ENCODE peak calls at places on chromosome 11, in nine cellular contexts. Y is astrocyte; X is adrenal gland; Z is brain microvascular endothelial cell; Q is CD4-positive, CD25-positive, alpha-beta regulatory T cell; S is MM.1S; H is CD8-positive, alpha-beta memory T cell; O is fibroblast of lung; R is foreskin keratinocyte. W is an unnamed sample.

GRCh38 chr11:44955019-44955738 is 4.5 kb upstream of the TP53I11 start:
- DNase-seq in Y (peak; percentile 83), X (peak; percentile 82), Z (peak; percentile 67), Q (no peak), S (no peak), H (no peak), O (peak; percentile 89), R (no peak), W (peak; percentile 16)

GRCh38 chr11:67466962-67467771 is 1.9 kb downstream of the TMEM134 start:
- DNase-seq in Y (no peak), X (no peak), Z (no peak), Q (no peak), S (no peak), H (no peak), O (no peak), R (no peak), W (no peak)

GRCh38 chr11:36409152-36409713 is 100.8 kb downstream of the TRAF6 start:
- DNase-seq in Y (peak; percentile 81), X (no peak), Z (peak; percentile 45), Q (no peak), S (no peak), H (no peak), O (peak; percentile 85), R (no peak), W (peak; percentile 63)

GRCh38 chr11:93986716-93987115 is 34.4 kb upstream of the HEPHL1 start:
- DNase-seq in Y (peak; percentile 48), X (no peak), Z (no peak), Q (no peak), S (no peak), H (no peak), O (peak; percentile 50), R (no peak), W (no peak)

GRCh38 chr11:47004595-47005033 is 68.1 kb downstream of the CSTPP1 start:
- DNase-seq in Y (peak; percentile 97), X (peak; percentile 90), Z (peak; percentile 96), Q (no peak), S (peak; percentile 21), H (no peak), O (peak; percentile 98), R (peak; percentile 37), W (no peak)

GRCh38 chr11:77202941-77203900 is 75.2 kb downstream of the MYO7A start:
- DNase-seq in Y (no peak), X (peak; percentile 11), Z (no peak), Q (no peak), S (peak; percentile 2), H (peak; percentile 34), O (no peak), R (no peak), W (no peak)

GRCh38 chr11:84384637-84385227 is 1098.6 kb upstream of the CCDC90B start:
- DNase-seq in Y (peak; percentile 22), X (peak; percentile 38), Z (peak; percentile 69), Q (no peak), S (peak; percentile 45), H (no peak), O (peak; percentile 30), R (peak; percentile 10), W (peak; percentile 6)

GRCh38 chr11:122141757-122142156 is 25.7 kb upstream of the BLID start:
- DNase-seq in Y (no peak), X (no peak), Z (no peak), Q (no peak), S (no peak), H (no peak), O (no peak), R (no peak), W (no peak)

GRCh38 chr11:131300304-131300703 is 70.1 kb upstream of the NTM start:
- DNase-seq in Y (peak; percentile 26), X (no peak), Z (peak; percentile 22), Q (no peak), S (no peak), H (no peak), O (peak; percentile 33), R (no peak), W (no peak)

GRCh38 chr11:69443138-69443967 is 38.1 kb upstream of the LINC01488 start:
- DNase-seq in Y (peak; percentile 89), X (peak; percentile 91), Z (peak; percentile 90), Q (peak; percentile 33), S (peak; percentile 88), H (peak; percentile 64), O (peak; percentile 95), R (peak; percentile 46), W (peak; percentile 57)

GRCh38 chr11:113546757-113547507 is 71.7 kb upstream of the DRD2 start:
- DNase-seq in Y (peak; percentile 96), X (no peak), Z (peak; percentile 59), Q (no peak), S (no peak), H (no peak), O (peak; percentile 97), R (no peak), W (no peak)

GRCh38 chr11:96197221-96197620 is 145.8 kb downstream of the MAML2 start:
- DNase-seq in Y (peak; percentile 39), X (no peak), Z (no peak), Q (no peak), S (no peak), H (no peak), O (peak; percentile 54), R (no peak), W (no peak)
- H3K27ac ChIP-seq in Y (no peak overlapping the region), X (no peak overlapping the region), Z (no peak overlapping the region), Q (no peak overlapping the region), S (no peak overlapping the region), H (no peak overlapping the region), O (no peak overlapping the region), R (no peak overlapping the region), W (no peak overlapping the region)

GRCh38 chr11:126140932-126141291 is 70.5 kb downstream of the RPUSD4 start:
- DNase-seq in Y (peak; percentile 77), X (peak; percentile 42), Z (no peak), Q (no peak), S (no peak), H (no peak), O (peak; percentile 80), R (no peak), W (no peak)

GRCh38 chr11:126139541-126140091 is 71.8 kb downstream of the RPUSD4 start:
- DNase-seq in Y (peak; percentile 68), X (no peak), Z (no peak), Q (no peak), S (no peak), H (no peak), O (peak; percentile 74), R (no peak), W (no peak)

GRCh38 chr11:126140106-126140931 is 71.1 kb downstream of the RPUSD4 start:
- DNase-seq in Y (no peak), X (no peak), Z (no peak), Q (no peak), S (no peak), H (no peak), O (no peak), R (no peak), W (no peak)

GRCh38 chr11:126137146-126137545 is 74.3 kb downstream of the RPUSD4 start:
- DNase-seq in Y (no peak), X (no peak), Z (no peak), Q (no peak), S (no peak), H (no peak), O (no peak), R (no peak), W (no peak)

DNA sequence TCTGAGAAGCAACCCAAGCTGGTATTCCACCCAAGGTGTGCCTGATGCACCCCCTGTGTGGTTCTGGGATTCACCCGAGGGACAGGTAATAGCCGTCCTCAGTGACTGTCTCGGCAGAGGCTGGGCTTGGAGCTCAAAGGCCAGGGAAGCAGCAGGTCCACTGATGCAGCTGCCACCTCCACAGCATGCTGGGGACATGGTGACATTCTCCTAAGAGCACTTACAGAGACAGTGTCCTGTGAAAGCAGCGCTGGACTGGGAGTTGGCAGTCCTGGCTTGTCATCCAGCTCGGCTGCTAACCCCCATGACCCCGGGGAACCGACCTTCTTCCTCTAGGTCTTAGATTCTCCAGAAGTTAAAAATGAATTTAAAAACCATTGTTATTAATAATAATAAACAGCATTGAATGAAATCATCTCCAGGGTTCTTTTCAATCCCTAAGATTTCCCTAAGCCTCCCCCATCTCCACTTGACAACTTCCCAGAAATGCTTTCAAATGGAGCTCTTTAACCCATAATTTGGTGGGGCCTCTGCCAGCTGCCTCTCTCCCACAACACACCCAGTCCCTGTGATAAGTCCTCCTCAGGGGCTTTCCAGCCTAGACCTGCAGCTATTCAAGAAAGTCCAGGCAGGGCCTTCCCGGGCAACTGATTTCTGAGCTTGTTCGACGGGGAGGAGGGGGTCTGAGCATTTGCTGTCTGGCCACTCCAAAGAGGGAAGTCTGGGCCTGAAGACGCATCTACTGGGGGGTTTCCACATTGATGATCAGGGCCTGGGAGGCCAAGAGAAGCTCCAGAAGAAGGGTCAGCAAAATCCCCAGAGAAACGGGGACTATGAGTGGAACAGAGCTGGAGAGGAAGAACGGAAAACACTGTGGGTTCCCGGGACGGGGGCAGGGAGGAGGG is 72.6 kb downstream of the RPUSD4 start:
- DNase-seq in Y (no peak), X (no peak), Z (no peak), Q (no peak), S (no peak), H (no peak), O (no peak), R (no peak), W (no peak)
- H3K27ac ChIP-seq in Y (no peak overlapping the region), X (peak overlapping the region; percentile 58), Z (no peak overlapping the region), Q (no peak overlapping the region), S (no peak overlapping the region), H (no peak overlapping the region), O (no peak overlapping the region), R (no peak overlapping the region), W (no peak overlapping the region)

GRCh38 chr11:1917523-1918435 is 1.7 kb upstream of the TNNT3 start:
- DNase-seq in Y (no peak), X (peak; percentile 67), Z (no peak), Q (no peak), S (no peak), H (no peak), O (no peak), R (no peak), W (peak; percentile 11)

GRCh38 chr11:1916132-1916985 is 3.1 kb upstream of the TNNT3 start:
- DNase-seq in Y (no peak), X (peak; percentile 58), Z (no peak), Q (no peak), S (no peak), H (no peak), O (no peak), R (no peak), W (no peak)

GRCh38 chr11:1915795-1916131 is 3.7 kb upstream of the TNNT3 start:
- DNase-seq in Y (no peak), X (no peak), Z (no peak), Q (no peak), S (no peak), H (no peak), O (no peak), R (no peak), W (no peak)

GRCh38 chr11:1918436-1919315 is 827 bp upstream of the TNNT3 start:
- DNase-seq in Y (no peak), X (no peak), Z (no peak), Q (no peak), S (no peak), H (no peak), O (no peak), R (no peak), W (no peak)

GRCh38 chr11:1916986-1917522 is 2.4 kb upstream of the TNNT3 start:
- DNase-seq in Y (no peak), X (no peak), Z (no peak), Q (no peak), S (no peak), H (no peak), O (no peak), R (no peak), W (no peak)
- H3K27ac ChIP-seq in Y (no peak overlapping the region), X (peak overlapping the region; percentile 71), Z (no peak overlapping the region), Q (no peak overlapping the region), S (no peak overlapping the region), H (no peak overlapping the region), O (no peak overlapping the region), R (no peak overlapping the region), W (no peak overlapping the region)

GRCh38 chr11:128735935-128736610 is 42.2 kb downstream of the FLI1 start:
- DNase-seq in Y (no peak), X (no peak), Z (no peak), Q (no peak), S (peak; percentile 69), H (no peak), O (no peak), R (no peak), W (no peak)
- H3K27ac ChIP-seq in Y (no peak overlapping the region), X (no peak overlapping the region), Z (no peak overlapping the region), Q (peak overlapping the region; percentile 50), S (peak overlapping the region; percentile 99), H (no peak overlapping the region), O (no peak overlapping the region), R (no peak overlapping the region), W (peak overlapping the region; percentile 27)

W was measured in CD4-positive, alpha-beta memory T cell.